ENCODE peak calls at places on chromosomes 1 and 21, in five cellular contexts. E, C, W, U and A are unnamed samples.

GRCh38 chr1:241229216-241229615 is 127.8 kb downstream of the RGS7 start:
- DNase-seq in C (peak), E (no peak), W (no peak), U (no peak), A (no peak)

GRCh38 chr1:161885013-161885412 is 118.9 kb downstream of the ATF6 start:
- DNase-seq in W (no peak), C (no peak), U (no peak), E (peak), A (no peak)

GRCh38 chr1:109801791-109802135 is 38.0 kb upstream of the EPS8L3 start:
- DNase-seq in W (no peak), C (peak), U (no peak), E (no peak), A (no peak)

GRCh38 chr21:31855180-31855579 is 17.6 kb upstream of the HUNK start:
- DNase-seq in C (no peak), U (no peak), W (no peak), E (no peak), A (no peak)

GRCh38 chr1:116628448-116628847 is 39.1 kb downstream of the IGSF3 start:
- DNase-seq in C (no peak), E (no peak), W (no peak), U (no peak), A (no peak)

GRCh38 chr1:231183875-231184590 is 22.2 kb downstream of the TRIM67 start:
- DNase-seq in E (no peak), U (no peak), W (no peak), C (no peak), A (no peak)

GRCh38 chr1:245107776-245108114 is 47.0 kb upstream of the KIF26B start:
- DNase-seq in C (no peak), U (no peak), E (no peak), W (no peak), A (no peak)

GRCh38 chr1:29513357-29513756 is 277.0 kb downstream of the PTPRU start:
- DNase-seq in C (no peak), E (peak), U (no peak), W (no peak), A (peak)

GRCh38 chr1:154608522-154609294 is 722 bp upstream of the ADAR start:
- DNase-seq in W (peak), E (peak), U (peak), C (peak), A (no peak)

GRCh38 chr1:9181176-9181906 is 52.4 kb upstream of the GPR157 start:
- DNase-seq in E (peak), C (peak), U (peak), W (peak), A (no peak)

GRCh38 chr1:91124989-91125417 is 103.2 kb upstream of the ZNF644 start:
- DNase-seq in U (no peak), W (no peak), E (no peak), C (no peak), A (no peak)

GRCh38 chr1:15833069-15833679 is 14.3 kb upstream of the SPEN start:
- DNase-seq in C (peak), W (no peak), U (peak), E (no peak), A (no peak)

GRCh38 chr1:1990222-1990621 is 13.4 kb downstream of the CFAP74 start:
- DNase-seq in U (peak), C (no peak), W (peak), E (no peak), A (no peak)

GRCh38 chr1:205563927-205564441 is 59.5 kb downstream of the CDK18 start:
- DNase-seq in C (peak), W (no peak), E (no peak), U (no peak), A (no peak)

GRCh38 chr1:23895993-23896392 is 17.2 kb downstream of the CNR2 start:
- DNase-seq in E (no peak), W (no peak), C (no peak), U (no peak), A (no peak)

GRCh38 chr1:54135436-54136120 is 17.2 kb downstream of the CDCP2 start:
- DNase-seq in W (no peak), U (no peak), C (no peak), E (no peak), A (no peak)

GRCh38 chr1:41640141-41640751 is 155.8 kb upstream of the EDN2 start:
- DNase-seq in C (no peak), W (no peak), E (no peak), U (no peak), A (no peak)

GRCh38 chr1:84148758-84149157 is 4.7 kb downstream of the PRKACB start:
- DNase-seq in U (no peak), E (no peak), C (no peak), W (no peak), A (no peak)

GRCh38 chr1:159817276-159818041 is 9.2 kb upstream of the SLAMF8 start:
- DNase-seq in E (no peak), C (no peak), W (no peak), U (no peak), A (no peak)

GRCh38 chr1:115557715-115558114 is 84.1 kb upstream of the VANGL1 start:
- DNase-seq in E (no peak), U (no peak), C (no peak), W (no peak), A (no peak)

GRCh38 chr1:40593449-40594186 is 62.2 kb downstream of the ZNF684 start:
- DNase-seq in C (no peak), E (no peak), W (no peak), U (no peak), A (peak)

GRCh38 chr1:68016364-68016763 is 34.1 kb downstream of the DIRAS3 start:
- DNase-seq in E (no peak), C (no peak), U (no peak), W (no peak), A (no peak)

GRCh38 chr1:117967472-117967871 is 37.9 kb downstream of the WDR3 start:
- DNase-seq in U (no peak), E (no peak), W (no peak), C (no peak), A (no peak)

GRCh38 chr21:40622531-40622930 is 224.4 kb downstream of the DSCAM start:
- DNase-seq in E (no peak), C (no peak), W (no peak), U (no peak), A (no peak)

GRCh38 chr21:33402011-33402979 is 918 bp upstream of the IFNGR2 start:
- DNase-seq in U (peak), C (peak), W (peak), E (peak), A (peak)

GRCh38 chr1:247338723-247339270 is 7.1 kb upstream of the ZNF496 start:
- DNase-seq in E (no peak), W (no peak), C (no peak), U (no peak), A (no peak)

GRCh38 chr1:109399326-109399957 is 1.7 kb upstream of the SORT1 start:
- DNase-seq in U (no peak), W (no peak), E (peak), C (no peak), A (no peak)

GRCh38 chr1:232368821-232369321 is 261.1 kb downstream of the SIPA1L2 start:
- DNase-seq in W (no peak), C (no peak), U (no peak), E (no peak), A (no peak)

GRCh38 chr1:116151739-116152576 is 40.8 kb downstream of the MAB21L3 start:
- DNase-seq in W (peak), C (peak), U (peak), E (peak), A (peak)

GRCh38 chr1:16905112-16905855 is 9.5 kb downstream of the RNU1-2 start:
- DNase-seq in C (peak), W (no peak), U (no peak), E (peak), A (no peak)

GRCh38 chr1:247551716-247552115 is 2.8 kb downstream of the GCSAML start:
- DNase-seq in E (no peak), W (no peak), C (no peak), U (no peak), A (no peak)

GRCh38 chr1:176220100-176220689 is 13.1 kb upstream of the COP1 start:
- DNase-seq in C (no peak), U (no peak), W (no peak), E (no peak), A (no peak)

GRCh38 chr1:161792740-161793139 is 26.6 kb downstream of the ATF6 start:
- DNase-seq in E (peak), C (no peak), W (no peak), U (no peak), A (no peak)

GRCh38 chr1:228867951-228868730 is 132.9 kb downstream of the RHOU start:
- DNase-seq in E (no peak), U (no peak), W (no peak), C (no peak), A (peak)

GRCh38 chr1:104295516-104295915 is 545.8 kb downstream of the AMY1C start:
- DNase-seq in U (no peak), E (no peak), W (no peak), C (no peak), A (no peak)

GRCh38 chr1:183096889-183097288 is 73.7 kb downstream of the LAMC1 start:
- DNase-seq in C (peak), U (peak), E (no peak), W (no peak), A (no peak)

GRCh38 chr21:42991992-42992740 is 17.8 kb downstream of the PKNOX1 start:
- DNase-seq in W (no peak), E (no peak), U (peak), C (peak), A (peak)

GRCh38 chr1:115757286-115757810 is 11.2 kb downstream of the CASQ2 start:
- DNase-seq in E (no peak), C (no peak), W (no peak), U (no peak), A (no peak)

GRCh38 chr1:32291708-32292508 is at the start of gene HDAC1:
- DNase-seq in W (peak), C (peak), U (peak), E (peak), A (peak)
- TF ChIP-seq EP300 in W (no peak), C (no peak), U (no peak), E (no peak), A (no peak)

GRCh38 chr1:46246548-46247432 is 773 bp upstream of the RAD54L start:
- DNase-seq in E (peak), W (peak), U (no peak), C (peak), A (peak)
- TF ChIP-seq POLR2A in E (peak), W (no peak), U (no peak), C (peak), A (no peak)

GRCh38 chr1:5769146-5769545 is 223.1 kb downstream of the NPHP4 start:
- DNase-seq in E (no peak), U (peak), C (no peak), W (no peak), A (no peak)
- H3K4me3 ChIP-seq in E (no peak), U (no peak), C (no peak), W (no peak), A (no peak)

GRCh38 chr1:19882111-19883071 is at the start of gene OTUD3:
- DNase-seq in E (peak), C (peak), W (peak), U (peak), A (peak)
- TF ChIP-seq EP300 in E (no peak), C (no peak), W (no peak), U (no peak), A (no peak)

GRCh38 chr1:235650341-235651169 is 971 bp upstream of the GNG4 start:
- DNase-seq in C (peak), U (peak), E (no peak), W (peak), A (peak)
- TF ChIP-seq POLR2A in C (no peak), U (peak), E (no peak), W (no peak), A (no peak)